ENCODE peak calls at places on chromosomes 4 and X, in four cellular contexts. L is A549, Y is H1, Z is GM12878. D is an unnamed sample.

GRCh38 chrX:17692709-17693346 is 44.5 kb upstream of the SCML1 start:
- DNase-seq in L (no peak), Y (no peak), Z (no peak), D (no peak)

GRCh38 chrX:12975670-12975965 is 708 bp downstream of the TMSB4X start:
- DNase-seq in L (no peak), Y (no peak), Z (no peak), D (no peak)

GRCh38 chr4:76546282-76547166 is 111.5 kb downstream of the SHROOM3 start:
- DNase-seq in L (no peak), Y (no peak), Z (no peak), D (no peak)

GRCh38 chr4:29372971-29373370 is 1347.2 kb upstream of the PCDH7 start:
- DNase-seq in L (no peak), Y (no peak), Z (no peak), D (no peak)

GRCh38 chrX:39996561-39996960 is 101.2 kb downstream of the BCOR start:
- DNase-seq in L (no peak), Y (no peak), Z (no peak), D (no peak)

GRCh38 chr4:98601719-98602118 is 56.7 kb downstream of the TSPAN5 start:
- DNase-seq in L (no peak), Y (no peak), Z (no peak), D (no peak)

GRCh38 chrX:88397551-88397950 is 349.5 kb upstream of the CPXCR1 start:
- DNase-seq in L (no peak), Y (no peak), Z (no peak), D (no peak)

GRCh38 chrX:21638311-21638710 is 19.8 kb downstream of the KLHL34 start:
- DNase-seq in L (no peak), Y (no peak), Z (no peak), D (no peak)

GRCh38 chrX:155768036-155768769 is 112.9 kb upstream of the VAMP7 start:
- DNase-seq in L (peak; percentile 4), Y (no peak), Z (no peak), D (no peak)

GRCh38 chr4:54322817-54323417 is 93.8 kb downstream of the PDGFRA start:
- DNase-seq in L (peak; percentile 37), Y (peak; percentile 61), Z (no peak), D (peak; percentile 78)

GRCh38 chr4:27387706-27388105 is 527.1 kb downstream of the STIM2 start:
- DNase-seq in L (no peak), Y (no peak), Z (no peak), D (no peak)

GRCh38 chr4:4761128-4761991 is 98.1 kb upstream of the MSX1 start:
- DNase-seq in L (no peak), Y (no peak), Z (no peak), D (peak; percentile 47)

GRCh38 chr4:125432078-125432477 is 117.3 kb downstream of the FAT4 start:
- DNase-seq in L (no peak), Y (peak; percentile 25), Z (no peak), D (peak; percentile 1)

GRCh38 chr4:71765837-71766236 is 18.0 kb downstream of the GC start:
- DNase-seq in L (no peak), Y (peak; percentile 13), Z (no peak), D (no peak)

GRCh38 chr4:140308366-140309123 is 64.9 kb upstream of the SCOC start:
- DNase-seq in L (no peak), Y (no peak), Z (no peak), D (no peak)

GRCh38 chr4:121183359-121183758 is 19.2 kb upstream of the TNIP3 start:
- DNase-seq in L (no peak), Y (no peak), Z (no peak), D (peak; percentile 1)

GRCh38 chr4:149145803-149146202 is 669.8 kb downstream of the IQCM start:
- DNase-seq in L (no peak), Y (no peak), Z (no peak), D (no peak)

GRCh38 chr4:83212041-83212851 is 72.4 kb downstream of the COQ2 start:
- DNase-seq in L (no peak), Y (no peak), Z (peak; percentile 90), D (no peak)

GRCh38 chr4:82797591-82798081 is 960 bp downstream of the SCD5 start:
- DNase-seq in L (no peak), Y (no peak), Z (no peak), D (no peak)

GRCh38 chr4:173448103-173448502 is 49.2 kb upstream of the SCRG1 start:
- DNase-seq in L (no peak), Y (no peak), Z (no peak), D (no peak)

GRCh38 chr4:1547131-1547862 is 136.8 kb downstream of the FAM53A start:
- DNase-seq in L (no peak), Y (no peak), Z (no peak), D (no peak)

GRCh38 chrX:128156204-128156603 is 104.0 kb upstream of the ACTRT1 start:
- DNase-seq in L (no peak), Y (no peak), Z (no peak), D (no peak)

GRCh38 chr4:175394213-175394612 is 417.9 kb downstream of the GPM6A start:
- DNase-seq in L (no peak), Y (no peak), Z (no peak), D (no peak)

GRCh38 chr4:119729815-119730643 is 101.4 kb upstream of the PDE5A start:
- DNase-seq in L (peak; percentile 26), Y (no peak), Z (no peak), D (no peak)

GRCh38 chr4:150491132-150492049 is 90.6 kb upstream of the MAB21L2 start:
- DNase-seq in L (no peak), Y (no peak), Z (no peak), D (no peak)

GRCh38 chrX:8738588-8739189 is 6.8 kb upstream of the ANOS1 start:
- DNase-seq in L (no peak), Y (no peak), Z (no peak), D (peak; percentile 8)

GRCh38 chr4:141871086-141871485 is 234.7 kb downstream of the IL15 start:
- DNase-seq in L (no peak), Y (no peak), Z (no peak), D (no peak)

GRCh38 chrX:132442674-132443073 is 46.2 kb downstream of the MBNL3 start:
- DNase-seq in L (no peak), Y (no peak), Z (no peak), D (no peak)

GRCh38 chr4:156662921-156663320 is 308.7 kb downstream of the PDGFC start:
- DNase-seq in L (no peak), Y (no peak), Z (no peak), D (no peak)

GRCh38 chr4:105944535-105944934 is 49.3 kb downstream of the NPNT start:
- DNase-seq in L (no peak), Y (no peak), Z (no peak), D (no peak)

GRCh38 chr4:103091601-103092223 is 7.9 kb downstream of the BDH2 start:
- DNase-seq in L (no peak), Y (no peak), Z (peak; percentile 59), D (peak; percentile 72)

GRCh38 chr4:159346681-159347080 is 243.8 kb downstream of the RAPGEF2 start:
- DNase-seq in L (no peak), Y (no peak), Z (no peak), D (no peak)

GRCh38 chr4:10097906-10098769 is 18.5 kb downstream of the WDR1 start:
- DNase-seq in L (no peak), Y (no peak), Z (no peak), D (no peak)

GRCh38 chrX:153769158-153769864 is 5.3 kb downstream of the PLXNB3 start:
- DNase-seq in L (no peak), Y (no peak), Z (no peak), D (no peak)

GRCh38 chrX:156008915-156009314 is 11.4 kb downstream of the IL9R start:
- DNase-seq in L (no peak), Y (no peak), Z (no peak), D (no peak)

DNA sequence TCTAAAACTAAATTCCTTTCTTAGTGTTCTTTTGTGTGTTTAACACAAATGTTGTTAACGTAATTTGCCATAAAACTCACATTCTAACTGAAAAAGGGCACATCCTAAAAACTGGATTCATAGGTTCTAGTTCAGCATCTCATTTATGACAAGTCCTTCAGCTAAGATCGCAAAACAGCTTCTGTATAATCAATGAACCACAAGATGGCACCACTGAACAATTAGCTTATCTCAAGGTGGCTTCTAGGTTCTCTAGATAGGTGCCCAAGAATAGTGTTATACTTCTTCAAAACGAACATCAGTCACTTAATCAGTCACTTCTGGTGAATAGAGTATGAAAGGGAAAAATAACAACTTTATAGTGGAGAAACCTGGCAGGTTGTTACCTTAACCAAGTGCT is 54.3 kb downstream of the NRK start:
- DNase-seq in L (no peak), Y (no peak), Z (no peak), D (no peak)
- TF ChIP-seq CTCF in L (peak; percentile 23), Y (peak; percentile 34), Z (peak; percentile 40), D (no peak)

GRCh38 chrX:148938348-148938747 is 437.9 kb downstream of the AFF2 start:
- DNase-seq in L (no peak), Y (no peak), Z (no peak), D (no peak)
- H3K4me2 ChIP-seq in L (no peak overlapping the region), Y (no peak overlapping the region), Z (no peak overlapping the region), D (no peak overlapping the region)

GRCh38 chr4:39319678-39320077 is 46.5 kb downstream of the RFC1 start:
- DNase-seq in L (peak; percentile 28), Y (no peak), Z (no peak), D (no peak)

GRCh38 chr4:39324897-39325613 is 41.1 kb downstream of the RFC1 start:
- DNase-seq in L (no peak), Y (no peak), Z (no peak), D (no peak)

GRCh38 chr4:39324446-39324845 is 41.7 kb downstream of the RFC1 start:
- DNase-seq in L (no peak), Y (no peak), Z (no peak), D (no peak)

GRCh38 chr4:39323836-39324235 is 42.3 kb downstream of the RFC1 start:
- DNase-seq in L (no peak), Y (no peak), Z (no peak), D (no peak)

DNA sequence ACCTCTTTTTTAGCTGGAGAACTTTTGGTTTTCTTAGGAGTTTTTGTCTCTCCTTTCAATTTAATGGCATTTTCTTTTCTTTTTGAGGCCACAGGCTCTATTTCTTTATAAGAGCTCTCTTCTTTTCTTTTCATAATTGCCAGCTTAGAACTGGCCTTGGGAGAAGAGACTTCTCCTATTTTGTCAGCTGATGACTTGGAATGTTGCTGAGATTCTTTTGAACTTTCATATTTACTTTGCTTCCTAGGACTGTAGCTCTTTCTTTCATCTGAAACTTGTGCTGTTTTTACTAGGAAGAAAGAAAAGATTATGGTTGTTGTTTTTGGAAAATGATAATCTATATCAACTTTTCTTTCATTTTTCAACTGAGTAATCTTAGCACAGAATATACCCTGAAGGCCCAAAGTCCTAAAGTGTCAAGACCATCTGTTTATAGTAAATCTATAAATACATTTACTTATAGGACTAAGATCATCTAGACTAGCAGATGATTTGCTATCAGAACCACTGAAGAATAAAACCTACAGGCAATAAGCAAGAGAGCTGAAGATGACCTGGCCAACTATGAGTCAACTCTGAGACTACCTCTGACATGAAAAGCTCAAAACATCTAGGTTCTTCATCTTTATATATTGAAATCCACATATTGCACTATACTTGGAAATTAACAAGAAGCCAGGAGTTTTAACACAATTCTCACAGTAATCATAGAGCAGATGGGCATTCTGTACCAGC is 45.6 kb downstream of the RFC1 start:
- DNase-seq in L (no peak), Y (no peak), Z (no peak), D (no peak)
- TF ChIP-seq KDM1A in L (no peak), Y (no peak), Z (no peak), D (no peak)

DNA sequence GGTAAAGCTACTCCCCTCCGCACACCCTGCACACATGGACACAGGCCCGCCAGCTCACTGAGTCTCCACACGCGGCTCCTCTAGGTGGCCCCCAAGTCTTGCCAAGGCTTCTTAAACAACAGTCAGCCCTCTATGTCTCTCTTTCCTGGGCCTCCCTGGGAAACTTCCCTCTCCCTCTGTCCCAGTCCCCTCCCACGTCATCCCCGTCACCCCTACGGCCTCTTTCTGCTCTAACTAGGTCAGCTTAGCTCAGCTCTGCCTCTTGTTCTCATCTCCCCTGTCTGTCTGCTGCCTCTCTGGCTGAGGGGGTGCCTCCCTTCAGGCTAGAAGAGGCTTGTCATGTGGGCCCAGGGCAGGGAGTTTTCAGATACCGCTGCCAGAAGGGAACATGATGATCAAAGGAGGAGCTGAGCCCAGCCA is 38.8 kb downstream of the SEPTIN6 start:
- DNase-seq in L (no peak), Y (no peak), Z (no peak), D (no peak)
- TF ChIP-seq CTCF in L (no peak), Y (peak; percentile 19), Z (no peak), D (peak; percentile 11)

D was measured in K562.